ENCODE peak calls at places on chromosomes 2 and 18, in ten cellular contexts. Y is CD8-positive, alpha-beta T cell; J is HL-60; B is PC-9; A is foreskin fibroblast; Z is lower lobe of right lung; R is tibial artery; H is choroid plexus epithelial cell; U is lower leg skin; W is lung. T is an unnamed sample.

GRCh38 chr18:25279133-25279532 is 72.8 kb downstream of the ZNF521 start:
- DNase-seq in Y (no peak), J (no peak), B (no peak), A (peak), Z (no peak), R (no peak), H (peak), U (no peak), W (no peak), T (no peak)

GRCh38 chr2:64101141-64101591 is 43.1 kb downstream of the PELI1 start:
- DNase-seq in Y (no peak), J (no peak), B (no peak), A (no peak), Z (no peak), R (no peak), H (no peak), U (no peak), W (no peak), T (peak)

GRCh38 chr18:39523281-39523680 is 1957.7 kb upstream of the CELF4 start:
- DNase-seq in Y (no peak), J (no peak), B (peak), A (peak), Z (no peak), R (no peak), H (peak), U (no peak), W (no peak), T (no peak)

GRCh38 chr2:101823849-101824248 is 126.3 kb downstream of the MAP4K4 start:
- DNase-seq in Y (no peak), J (no peak), B (no peak), A (peak), Z (no peak), R (no peak), H (peak), U (no peak), W (no peak), T (no peak)

GRCh38 chr2:191171291-191171690 is 20.5 kb upstream of the STAT4 start:
- DNase-seq in Y (no peak), J (no peak), B (no peak), A (no peak), Z (no peak), R (no peak), H (no peak), U (no peak), W (no peak), T (no peak)

GRCh38 chr2:10709290-10709939 is 12.0 kb upstream of the ATP6V1C2 start:
- DNase-seq in Y (no peak), J (no peak), B (no peak), A (no peak), Z (no peak), R (no peak), H (peak), U (no peak), W (no peak), T (no peak)

GRCh38 chr2:37263839-37264238 is 32.4 kb downstream of the NDUFAF7 start:
- DNase-seq in Y (no peak), J (no peak), B (no peak), A (no peak), Z (no peak), R (no peak), H (no peak), U (no peak), W (no peak), T (no peak)

GRCh38 chr2:6352247-6352646 is 513.5 kb downstream of the CMPK2 start:
- DNase-seq in Y (no peak), J (no peak), B (no peak), A (no peak), Z (no peak), R (no peak), H (no peak), U (no peak), W (no peak), T (no peak)

GRCh38 chr2:121776361-121776760 is 20.9 kb downstream of the TSN start:
- DNase-seq in Y (no peak), J (no peak), B (no peak), A (no peak), Z (no peak), R (no peak), H (no peak), U (no peak), W (no peak), T (no peak)

GRCh38 chr18:31091350-31091749 is 10.9 kb downstream of the DSC2 start:
- DNase-seq in Y (no peak), J (no peak), B (no peak), A (no peak), Z (no peak), R (no peak), H (no peak), U (no peak), W (no peak), T (no peak)

GRCh38 chr2:224210495-224211472 is 171.7 kb upstream of the SERPINE2 start:
- DNase-seq in Y (no peak), J (no peak), B (no peak), A (no peak), Z (no peak), R (no peak), H (no peak), U (no peak), W (no peak), T (no peak)

GRCh38 chr2:104434363-104434792 is 419.5 kb upstream of the POU3F3 start:
- DNase-seq in Y (no peak), J (no peak), B (no peak), A (no peak), Z (peak), R (no peak), H (no peak), U (no peak), W (no peak), T (no peak)

GRCh38 chr2:125516496-125517109 is 1139.4 kb upstream of the GYPC start:
- DNase-seq in Y (no peak), J (no peak), B (peak), A (no peak), Z (no peak), R (no peak), H (peak), U (no peak), W (no peak), T (peak)

GRCh38 chr2:47321411-47322031 is 81.4 kb upstream of the MSH2 start:
- DNase-seq in Y (no peak), J (no peak), B (no peak), A (no peak), Z (peak), R (no peak), H (peak), U (no peak), W (no peak), T (no peak)

GRCh38 chr2:53724511-53724910 is 43.1 kb upstream of the CHAC2 start:
- DNase-seq in Y (no peak), J (no peak), B (no peak), A (peak), Z (no peak), R (no peak), H (peak), U (no peak), W (no peak), T (peak)

GRCh38 chr2:158488442-158489216 is 31.9 kb downstream of the PKP4 start:
- DNase-seq in Y (no peak), J (no peak), B (no peak), A (no peak), Z (no peak), R (no peak), H (no peak), U (no peak), W (no peak), T (no peak)

GRCh38 chr2:104408266-104408665 is 445.6 kb upstream of the POU3F3 start:
- DNase-seq in Y (no peak), J (no peak), B (no peak), A (no peak), Z (no peak), R (no peak), H (no peak), U (no peak), W (no peak), T (no peak)

GRCh38 chr18:2112435-2113045 is 458.8 kb downstream of the METTL4 start:
- DNase-seq in Y (no peak), J (no peak), B (peak), A (no peak), Z (no peak), R (no peak), H (peak), U (no peak), W (no peak), T (no peak)

GRCh38 chr18:23964282-23965238 is 50.0 kb upstream of the TTC39C start:
- DNase-seq in Y (peak), J (no peak), B (no peak), A (no peak), Z (no peak), R (no peak), H (no peak), U (no peak), W (no peak), T (peak)

GRCh38 chr2:216695401-216695821 is at the start of gene IGFBP5:
- DNase-seq in Y (no peak), J (no peak), B (no peak), A (peak), Z (peak), R (peak), H (peak), U (peak), W (peak), T (no peak)

GRCh38 chr2:30519796-30520195 is 72.8 kb downstream of the LCLAT1 start:
- DNase-seq in Y (no peak), J (no peak), B (no peak), A (no peak), Z (no peak), R (no peak), H (no peak), U (no peak), W (no peak), T (no peak)

GRCh38 chr2:217919781-217920351 is 82.9 kb downstream of the TNS1 start:
- DNase-seq in Y (no peak), J (no peak), B (no peak), A (peak), Z (peak), R (peak), H (peak), U (no peak), W (no peak), T (no peak)

GRCh38 chr18:43158381-43158780 is 42.9 kb upstream of the RIT2 start:
- DNase-seq in Y (no peak), J (no peak), B (no peak), A (no peak), Z (no peak), R (no peak), H (no peak), U (no peak), W (no peak), T (no peak)

GRCh38 chr18:42274488-42275137 is 319.6 kb downstream of the PIK3C3 start:
- DNase-seq in Y (no peak), J (no peak), B (no peak), A (no peak), Z (no peak), R (no peak), H (peak), U (no peak), W (no peak), T (peak)

GRCh38 chr18:14999085-14999975 is 251.4 kb downstream of the ANKRD30B start:
- DNase-seq in Y (no peak), J (no peak), B (no peak), A (no peak), Z (no peak), R (no peak), H (no peak), U (peak), W (no peak), T (no peak)

GRCh38 chr2:205607146-205607545 is 75.2 kb upstream of the NRP2 start:
- DNase-seq in Y (no peak), J (no peak), B (no peak), A (no peak), Z (no peak), R (no peak), H (no peak), U (no peak), W (no peak), T (no peak)

GRCh38 chr2:100606740-100607343 is 44.0 kb downstream of the PDCL3 start:
- DNase-seq in Y (no peak), J (no peak), B (peak), A (no peak), Z (no peak), R (no peak), H (peak), U (no peak), W (no peak), T (peak)

GRCh38 chr2:71223767-71224333 is 3.1 kb downstream of the PAIP2B start:
- DNase-seq in Y (no peak), J (peak), B (peak), A (peak), Z (no peak), R (no peak), H (peak), U (no peak), W (no peak), T (no peak)

GRCh38 chr2:240351826-240352426 is 83.5 kb upstream of the GPC1 start:
- DNase-seq in Y (no peak), J (no peak), B (no peak), A (no peak), Z (no peak), R (peak), H (no peak), U (no peak), W (no peak), T (no peak)

GRCh38 chr2:165373322-165374025 is 96.0 kb upstream of the CSRNP3 start:
- DNase-seq in Y (no peak), J (no peak), B (no peak), A (no peak), Z (no peak), R (no peak), H (no peak), U (no peak), W (no peak), T (no peak)

GRCh38 chr2:28009732-28010131 is 119.2 kb downstream of the BABAM2 start:
- DNase-seq in Y (no peak), J (no peak), B (no peak), A (peak), Z (no peak), R (no peak), H (peak), U (no peak), W (no peak), T (no peak)

GRCh38 chr2:38269421-38269820 is 107.7 kb downstream of the ATL2 start:
- DNase-seq in Y (no peak), J (no peak), B (no peak), A (no peak), Z (no peak), R (no peak), H (peak), U (no peak), W (no peak), T (no peak)

GRCh38 chr2:180980943-180981898 is 816 bp downstream of the UBE2E3 start:
- DNase-seq in Y (no peak), J (no peak), B (peak), A (peak), Z (peak), R (no peak), H (peak), U (peak), W (no peak), T (no peak)

GRCh38 chr2:52210611-52211010 is 1178.7 kb upstream of the NRXN1 start:
- DNase-seq in Y (no peak), J (no peak), B (no peak), A (no peak), Z (no peak), R (no peak), H (no peak), U (no peak), W (no peak), T (no peak)

GRCh38 chr2:101842471-101842870 is 145.0 kb downstream of the MAP4K4 start:
- DNase-seq in Y (no peak), J (no peak), B (no peak), A (no peak), Z (no peak), R (no peak), H (no peak), U (no peak), W (no peak), T (peak)

GRCh38 chr2:215171826-215172225 is 33.4 kb upstream of the ABCA12 start:
- DNase-seq in Y (no peak), J (no peak), B (no peak), A (no peak), Z (no peak), R (no peak), H (no peak), U (no peak), W (no peak), T (no peak)

DNA sequence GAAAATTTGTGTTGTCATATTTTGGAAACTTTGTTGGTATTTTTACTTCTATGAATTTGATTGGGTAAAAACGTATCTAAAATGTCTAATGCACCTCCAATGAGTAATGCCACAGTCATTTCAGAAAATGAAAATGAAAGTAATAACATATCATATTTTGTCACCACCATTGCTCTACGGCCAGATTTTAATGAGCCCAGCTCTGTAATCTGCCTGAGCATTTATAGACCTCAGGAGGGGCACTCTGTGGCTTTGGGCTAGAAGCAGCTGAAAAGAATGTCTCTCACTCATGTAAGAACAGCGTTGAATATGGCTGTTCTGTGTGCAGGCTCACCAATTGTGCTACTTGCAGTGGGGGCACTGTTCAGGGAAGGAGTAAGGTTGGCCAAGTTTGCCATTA is 32.7 kb upstream of the ABCA12 start:
- DNase-seq in Y (no peak), J (no peak), B (no peak), A (no peak), Z (no peak), R (no peak), H (peak), U (no peak), W (no peak), T (no peak)
- H3K4me3 ChIP-seq in Y (peak), J (no peak), B (peak), A (peak), Z (peak), R (peak), H (peak), U (no peak), W (no peak), T (peak)

GRCh38 chr18:56541790-56542189 is 96.6 kb downstream of the TXNL1 start:
- DNase-seq in Y (no peak), J (no peak), B (no peak), A (no peak), Z (no peak), R (no peak), H (no peak), U (no peak), W (no peak), T (peak)
- H3K4me3 ChIP-seq in Y (no peak), J (no peak), B (no peak), A (no peak), Z (no peak), R (no peak), H (no peak), U (no peak), W (no peak), T (no peak)

GRCh38 chr2:202064881-202065230 is 8.2 kb upstream of the KIAA2012 start:
- DNase-seq in Y (no peak), J (no peak), B (no peak), A (no peak), Z (no peak), R (no peak), H (no peak), U (no peak), W (no peak), T (no peak)

GRCh38 chr2:202061695-202062094 is 11.4 kb upstream of the KIAA2012 start:
- DNase-seq in Y (no peak), J (no peak), B (no peak), A (no peak), Z (no peak), R (no peak), H (no peak), U (no peak), W (no peak), T (no peak)

GRCh38 chr2:202066850-202067249 is 6.2 kb upstream of the KIAA2012 start:
- DNase-seq in Y (no peak), J (no peak), B (no peak), A (no peak), Z (no peak), R (no peak), H (no peak), U (no peak), W (no peak), T (no peak)

GRCh38 chr2:202067589-202067988 is 5.5 kb upstream of the KIAA2012 start:
- DNase-seq in Y (no peak), J (no peak), B (no peak), A (no peak), Z (no peak), R (no peak), H (no peak), U (no peak), W (no peak), T (no peak)

GRCh38 chr2:202064206-202064880 is 8.7 kb upstream of the KIAA2012 start:
- DNase-seq in Y (no peak), J (no peak), B (peak), A (peak), Z (no peak), R (no peak), H (peak), U (no peak), W (peak), T (no peak)
- H3K4me3 ChIP-seq in Y (no peak), J (no peak), B (no peak), A (no peak), Z (no peak), R (no peak), H (no peak), U (no peak), W (no peak), T (no peak)

DNA sequence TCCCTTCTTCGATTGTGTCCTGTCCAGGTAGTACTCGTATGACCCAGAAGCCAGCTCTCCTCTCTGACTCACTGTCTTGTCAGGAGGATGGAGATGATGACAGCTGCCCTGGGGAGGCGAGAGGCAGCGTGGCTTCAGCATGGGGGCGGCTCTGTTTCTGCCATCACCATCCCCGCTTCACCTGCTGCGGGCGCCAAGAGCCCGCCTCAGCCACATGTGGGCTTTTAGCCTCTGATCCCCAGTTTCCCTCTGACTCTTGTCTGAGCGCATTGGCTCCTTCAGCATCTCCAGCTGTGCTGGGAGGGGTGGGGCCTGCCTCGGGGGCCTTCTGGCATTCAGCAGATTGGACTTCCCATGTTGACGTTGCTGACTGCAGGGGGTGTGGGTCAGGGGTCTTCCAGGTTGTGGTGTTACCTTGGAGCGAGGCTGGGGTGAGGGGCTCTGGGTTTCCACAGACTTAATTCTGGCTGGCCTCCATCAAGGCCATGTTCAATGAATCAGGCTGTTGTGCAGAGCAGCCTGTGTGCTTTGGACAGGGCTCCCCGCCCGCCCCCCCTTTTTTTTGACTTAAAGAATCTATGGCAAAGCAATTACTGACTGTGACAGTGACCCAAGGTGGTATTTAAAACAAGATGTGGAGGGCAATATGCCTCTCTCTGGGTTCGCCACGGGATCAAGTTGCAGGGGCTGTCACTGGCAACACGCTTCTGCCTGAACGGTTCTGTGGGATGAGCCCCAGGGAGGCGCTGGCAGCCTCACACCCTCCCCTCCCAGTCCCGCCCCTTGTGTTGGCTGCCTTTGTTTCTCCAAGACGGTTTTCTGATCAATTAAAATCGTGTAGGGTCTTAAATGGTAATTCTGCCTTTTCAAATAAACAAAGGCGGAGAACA is 228.3 kb downstream of the LDLRAD4 start:
- DNase-seq in Y (no peak), J (no peak), B (no peak), A (no peak), Z (no peak), R (peak), H (peak), U (peak), W (no peak), T (peak)
- H3K4me3 ChIP-seq in Y (no peak), J (no peak), B (no peak), A (no peak), Z (peak), R (no peak), H (peak), U (no peak), W (no peak), T (peak)

DNA sequence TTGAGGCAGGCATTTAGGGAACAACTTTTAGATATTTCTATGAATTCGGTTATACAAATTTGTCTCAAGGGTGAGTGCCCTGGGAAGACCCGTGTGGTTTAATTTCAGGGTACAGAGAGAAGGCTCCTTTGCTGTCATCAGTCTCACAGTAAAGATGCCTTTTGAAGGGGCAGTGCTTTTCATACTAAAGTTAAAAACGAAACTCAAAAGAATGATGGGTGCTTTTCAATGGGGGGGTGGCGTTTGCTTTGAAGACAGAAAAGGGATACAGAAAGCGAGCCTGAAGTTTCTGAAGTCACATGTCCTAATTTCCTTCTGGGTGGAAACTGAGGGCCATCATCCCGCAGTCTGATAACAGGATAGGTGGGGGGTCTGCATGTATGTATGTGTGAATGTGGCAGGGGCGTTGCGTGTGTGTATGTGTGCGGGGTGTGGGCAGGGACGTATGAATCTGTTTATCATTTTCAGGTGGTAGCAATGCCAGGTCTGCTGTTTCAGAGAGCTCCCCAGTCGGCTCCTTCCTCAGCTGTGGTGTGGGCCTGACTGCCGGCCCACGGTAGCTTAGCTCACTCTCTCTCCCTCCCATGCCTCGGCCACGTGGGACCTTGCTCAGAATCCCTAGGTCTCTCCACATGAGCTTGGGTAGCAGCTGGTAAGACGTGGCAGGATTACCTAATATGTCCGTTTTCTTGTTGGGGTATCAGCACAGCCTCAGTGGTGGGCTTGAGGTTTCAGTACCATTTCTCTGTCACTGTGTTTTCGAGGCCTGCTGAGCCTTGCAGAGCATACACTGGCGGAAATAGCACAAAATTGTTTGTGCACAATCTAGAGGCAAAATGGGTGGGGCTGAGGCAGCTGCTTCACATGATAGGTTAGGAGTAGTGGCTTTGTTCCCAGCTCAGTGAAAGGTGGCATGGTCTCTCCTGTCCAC is 32.7 kb downstream of the ARHGAP25 start:
- DNase-seq in Y (peak), J (no peak), B (no peak), A (no peak), Z (no peak), R (no peak), H (no peak), U (peak), W (no peak), T (no peak)
- H3K4me3 ChIP-seq in Y (peak), J (no peak), B (no peak), A (no peak), Z (no peak), R (no peak), H (no peak), U (no peak), W (no peak), T (no peak)